ENCODE peak calls at places on chromosomes 7 and 10, in seven cellular contexts. L is tibial artery, N is CD14-positive monocyte, U is astrocyte of the hippocampus, W is neuronal stem cell, O is anterior cingulate cortex, C is AG04450. G is an unnamed sample.

GRCh38 chr7:155450558-155450827 is 7.4 kb upstream of the EN2 start:
- DNase-seq in L (no peak), N (no peak), U (no peak), W (no peak), O (no peak), C (no peak), G (no peak)

GRCh38 chr10:63866075-63866746 is 345.0 kb downstream of the REEP3 start:
- DNase-seq in L (peak; percentile 25), N (no peak), U (peak; percentile 78), W (peak; percentile 75), O (no peak), C (no peak), G (peak; percentile 5)

GRCh38 chr7:98879989-98880337 is 1.6 kb downstream of the TRRAP start:
- DNase-seq in L (no peak), N (no peak), U (no peak), W (no peak), O (no peak), C (no peak), G (no peak)

GRCh38 chr7:6251653-6252052 is 20.8 kb downstream of the CYTH3 start:
- DNase-seq in L (no peak), N (no peak), U (peak; percentile 40), W (no peak), O (no peak), C (no peak), G (no peak)

GRCh38 chr7:73896454-73896853 is 35.5 kb downstream of the TMEM270 start:
- DNase-seq in L (no peak), N (no peak), U (no peak), W (no peak), O (no peak), C (no peak), G (no peak)

GRCh38 chr10:95097805-95098204 is 28.5 kb upstream of the CYP2C8 start:
- DNase-seq in L (no peak), N (no peak), U (no peak), W (no peak), O (no peak), C (no peak), G (no peak)

GRCh38 chr7:87424075-87424474 is 51.4 kb downstream of the ABCB4 start:
- DNase-seq in L (no peak), N (no peak), U (no peak), W (no peak), O (no peak), C (no peak), G (no peak)

GRCh38 chr7:34653787-34654186 is 4.2 kb upstream of the NPSR1 start:
- DNase-seq in L (no peak), N (no peak), U (no peak), W (no peak), O (no peak), C (no peak), G (no peak)

GRCh38 chr7:25598765-25599164 is 370.5 kb upstream of the NPVF start:
- DNase-seq in L (no peak), N (no peak), U (no peak), W (no peak), O (no peak), C (no peak), G (no peak)

GRCh38 chr7:20236790-20237189 is 19.6 kb upstream of the MACC1 start:
- DNase-seq in L (no peak), N (no peak), U (no peak), W (no peak), O (no peak), C (no peak), G (no peak)

GRCh38 chr10:17023386-17024298 is 106.0 kb downstream of the CUBN start:
- DNase-seq in L (peak; percentile 80), N (peak; percentile 93), U (peak; percentile 97), W (no peak), O (no peak), C (peak; percentile 91), G (no peak)

GRCh38 chr7:44099669-44100068 is 4.5 kb upstream of the AEBP1 start:
- DNase-seq in L (no peak), N (no peak), U (no peak), W (no peak), O (no peak), C (no peak), G (no peak)

GRCh38 chr10:131737543-131738395 is 163.0 kb upstream of the PPP2R2D start:
- DNase-seq in L (no peak), N (no peak), U (no peak), W (no peak), O (no peak), C (no peak), G (no peak)

GRCh38 chr7:80017101-80017500 is 117.5 kb upstream of the GNAI1 start:
- DNase-seq in L (no peak), N (no peak), U (no peak), W (no peak), O (no peak), C (no peak), G (no peak)

GRCh38 chr10:70285432-70285831 is 1.6 kb upstream of the NPFFR1 start:
- DNase-seq in L (no peak), N (no peak), U (no peak), W (no peak), O (no peak), C (no peak), G (no peak)

GRCh38 chr7:13639416-13639815 is 350.1 kb downstream of the ETV1 start:
- DNase-seq in L (no peak), N (no peak), U (no peak), W (no peak), O (no peak), C (no peak), G (no peak)

GRCh38 chr7:39949980-39950472 is at the start of gene CDK13:
- DNase-seq in L (peak; percentile 79), N (peak; percentile 85), U (peak; percentile 88), W (peak; percentile 80), O (peak; percentile 62), C (no peak), G (peak; percentile 80)

GRCh38 chr7:103859699-103860098 is 129.8 kb downstream of the RELN start:
- DNase-seq in L (no peak), N (no peak), U (no peak), W (no peak), O (no peak), C (no peak), G (no peak)

GRCh38 chr10:99304857-99305220 is 24.3 kb upstream of the CNNM1 start:
- DNase-seq in L (no peak), N (no peak), U (no peak), W (no peak), O (no peak), C (no peak), G (no peak)

GRCh38 chr7:158869876-158870275 is 13.5 kb downstream of the DYNC2I1 start:
- DNase-seq in L (no peak), N (no peak), U (no peak), W (no peak), O (no peak), C (no peak), G (no peak)

GRCh38 chr7:47791682-47792081 is 156.6 kb downstream of the PKD1L1 start:
- DNase-seq in L (no peak), N (no peak), U (no peak), W (no peak), O (no peak), C (no peak), G (no peak)

G was measured in hypothalamus.